ENCODE peak calls at places on chromosomes 2 and 18, in nine cellular contexts. One of them, this sample, is unnamed.
A peak's percentile ranks its signal among the peaks of the same experiment; 100 is the strongest.

GRCh38 chr18:39799010-39799409 is 2156.0 kb upstream of the PIK3C3 start:
- DNase-seq in tibial artery: no peak
- DNase-seq in substantia nigra: no peak
- DNase-seq in upper lobe of right lung: no peak
- DNase-seq in Panc1: no peak
- DNase-seq in left lung: no peak
- DNase-seq in HL-60: no peak
- DNase-seq in heart left ventricle: no peak
- DNase-seq in coronary artery: no peak
- DNase-seq in this sample: no peak

GRCh38 chr2:3651686-3652516 is 6.1 kb upstream of the ALLC start:
- DNase-seq in tibial artery: no peak
- DNase-seq in substantia nigra: peak; percentile 54
- DNase-seq in upper lobe of right lung: no peak
- DNase-seq in Panc1: no peak
- DNase-seq in left lung: peak; percentile 49
- DNase-seq in HL-60: peak; percentile 27
- DNase-seq in heart left ventricle: peak; percentile 41
- DNase-seq in coronary artery: no peak
- DNase-seq in this sample: peak; percentile 63

GRCh38 chr2:68482296-68482695 is 14.9 kb downstream of the APLF start:
- DNase-seq in tibial artery: no peak
- DNase-seq in substantia nigra: no peak
- DNase-seq in upper lobe of right lung: no peak
- DNase-seq in Panc1: no peak
- DNase-seq in left lung: no peak
- DNase-seq in HL-60: no peak
- DNase-seq in heart left ventricle: no peak
- DNase-seq in coronary artery: no peak
- DNase-seq in this sample: no peak

GRCh38 chr2:229130522-229130921 is 140.6 kb downstream of the PID1 start:
- DNase-seq in tibial artery: no peak
- DNase-seq in substantia nigra: no peak
- DNase-seq in upper lobe of right lung: no peak
- DNase-seq in Panc1: no peak
- DNase-seq in left lung: no peak
- DNase-seq in HL-60: no peak
- DNase-seq in heart left ventricle: no peak
- DNase-seq in coronary artery: no peak
- DNase-seq in this sample: no peak

GRCh38 chr18:8501044-8501443 is 108.2 kb upstream of the RAB12 start:
- DNase-seq in tibial artery: peak; percentile 20
- DNase-seq in substantia nigra: no peak
- DNase-seq in upper lobe of right lung: no peak
- DNase-seq in Panc1: no peak
- DNase-seq in left lung: no peak
- DNase-seq in HL-60: no peak
- DNase-seq in heart left ventricle: no peak
- DNase-seq in coronary artery: no peak
- DNase-seq in this sample: no peak

GRCh38 chr18:12689256-12689655 is 13.3 kb downstream of the CEP76 start:
- DNase-seq in tibial artery: no peak
- DNase-seq in substantia nigra: no peak
- DNase-seq in upper lobe of right lung: no peak
- DNase-seq in Panc1: no peak
- DNase-seq in left lung: no peak
- DNase-seq in HL-60: no peak
- DNase-seq in heart left ventricle: no peak
- DNase-seq in coronary artery: no peak
- DNase-seq in this sample: no peak

GRCh38 chr18:32380559-32380958 is 90.1 kb downstream of the GAREM1 start:
- DNase-seq in tibial artery: no peak
- DNase-seq in substantia nigra: no peak
- DNase-seq in upper lobe of right lung: no peak
- DNase-seq in Panc1: no peak
- DNase-seq in left lung: no peak
- DNase-seq in HL-60: no peak
- DNase-seq in heart left ventricle: no peak
- DNase-seq in coronary artery: no peak
- DNase-seq in this sample: no peak

GRCh38 chr2:109031481-109032228 is 42.6 kb upstream of the EDAR start:
- DNase-seq in tibial artery: no peak
- DNase-seq in substantia nigra: peak; percentile 11
- DNase-seq in upper lobe of right lung: peak; percentile 77
- DNase-seq in Panc1: no peak
- DNase-seq in left lung: peak; percentile 63
- DNase-seq in HL-60: peak; percentile 92
- DNase-seq in heart left ventricle: peak; percentile 51
- DNase-seq in coronary artery: no peak
- DNase-seq in this sample: peak; percentile 51

GRCh38 chr18:6382968-6383367 is 31.7 kb downstream of the L3MBTL4 start:
- DNase-seq in tibial artery: no peak
- DNase-seq in substantia nigra: no peak
- DNase-seq in upper lobe of right lung: peak; percentile 72
- DNase-seq in Panc1: no peak
- DNase-seq in left lung: peak; percentile 67
- DNase-seq in HL-60: no peak
- DNase-seq in heart left ventricle: no peak
- DNase-seq in coronary artery: no peak
- DNase-seq in this sample: no peak

GRCh38 chr2:149483004-149483605 is 104.5 kb downstream of the MMADHC start:
- DNase-seq in tibial artery: no peak
- DNase-seq in substantia nigra: no peak
- DNase-seq in upper lobe of right lung: no peak
- DNase-seq in Panc1: no peak
- DNase-seq in left lung: no peak
- DNase-seq in HL-60: no peak
- DNase-seq in heart left ventricle: no peak
- DNase-seq in coronary artery: no peak
- DNase-seq in this sample: no peak

GRCh38 chr2:55856936-55857335 is 66.6 kb downstream of the EFEMP1 start:
- DNase-seq in tibial artery: no peak
- DNase-seq in substantia nigra: no peak
- DNase-seq in upper lobe of right lung: no peak
- DNase-seq in Panc1: no peak
- DNase-seq in left lung: no peak
- DNase-seq in HL-60: no peak
- DNase-seq in heart left ventricle: no peak
- DNase-seq in coronary artery: no peak
- DNase-seq in this sample: no peak

GRCh38 chr2:133433455-133434451 is 134.5 kb downstream of the NCKAP5 start:
- DNase-seq in tibial artery: no peak
- DNase-seq in substantia nigra: no peak
- DNase-seq in upper lobe of right lung: no peak
- DNase-seq in Panc1: no peak
- DNase-seq in left lung: no peak
- DNase-seq in HL-60: no peak
- DNase-seq in heart left ventricle: no peak
- DNase-seq in coronary artery: no peak
- DNase-seq in this sample: no peak

GRCh38 chr2:162198239-162198638 is 45.0 kb downstream of the FAP start:
- DNase-seq in tibial artery: no peak
- DNase-seq in substantia nigra: no peak
- DNase-seq in upper lobe of right lung: no peak
- DNase-seq in Panc1: no peak
- DNase-seq in left lung: no peak
- DNase-seq in HL-60: no peak
- DNase-seq in heart left ventricle: no peak
- DNase-seq in coronary artery: no peak
- DNase-seq in this sample: no peak

GRCh38 chr18:621181-621580 is 24.4 kb downstream of the CLUL1 start:
- DNase-seq in tibial artery: no peak
- DNase-seq in substantia nigra: no peak
- DNase-seq in upper lobe of right lung: no peak
- DNase-seq in Panc1: no peak
- DNase-seq in left lung: no peak
- DNase-seq in HL-60: no peak
- DNase-seq in heart left ventricle: no peak
- DNase-seq in coronary artery: no peak
- DNase-seq in this sample: no peak

GRCh38 chr2:129857200-129857599 is 122.3 kb upstream of the RAB6C start:
- DNase-seq in tibial artery: no peak
- DNase-seq in substantia nigra: no peak
- DNase-seq in upper lobe of right lung: no peak
- DNase-seq in Panc1: no peak
- DNase-seq in left lung: no peak
- DNase-seq in HL-60: no peak
- DNase-seq in heart left ventricle: no peak
- DNase-seq in coronary artery: no peak
- DNase-seq in this sample: no peak

GRCh38 chr2:71700041-71700879 is 246.9 kb downstream of the DYSF start:
- DNase-seq in tibial artery: peak; percentile 62
- DNase-seq in substantia nigra: no peak
- DNase-seq in upper lobe of right lung: peak; percentile 58
- DNase-seq in Panc1: no peak
- DNase-seq in left lung: peak; percentile 24
- DNase-seq in HL-60: no peak
- DNase-seq in heart left ventricle: no peak
- DNase-seq in coronary artery: peak; percentile 67
- DNase-seq in this sample: peak; percentile 67

GRCh38 chr2:201621293-201621999 is 21.9 kb downstream of the TMEM237 start:
- DNase-seq in tibial artery: no peak
- DNase-seq in substantia nigra: no peak
- DNase-seq in upper lobe of right lung: no peak
- DNase-seq in Panc1: no peak
- DNase-seq in left lung: no peak
- DNase-seq in HL-60: no peak
- DNase-seq in heart left ventricle: no peak
- DNase-seq in coronary artery: no peak
- DNase-seq in this sample: no peak

GRCh38 chr18:79543861-79544385 is 135.7 kb upstream of the CTDP1 start:
- DNase-seq in tibial artery: peak; percentile 62
- DNase-seq in substantia nigra: no peak
- DNase-seq in upper lobe of right lung: no peak
- DNase-seq in Panc1: no peak
- DNase-seq in left lung: peak; percentile 21
- DNase-seq in HL-60: no peak
- DNase-seq in heart left ventricle: no peak
- DNase-seq in coronary artery: no peak
- DNase-seq in this sample: peak; percentile 75

GRCh38 chr2:36356199-36356989 is 816 bp downstream of the CRIM1 start:
- DNase-seq in tibial artery: peak; percentile 77
- DNase-seq in substantia nigra: peak; percentile 31
- DNase-seq in upper lobe of right lung: peak; percentile 81
- DNase-seq in Panc1: no peak
- DNase-seq in left lung: peak; percentile 47
- DNase-seq in HL-60: peak; percentile 61
- DNase-seq in heart left ventricle: peak; percentile 57
- DNase-seq in coronary artery: peak; percentile 79
- DNase-seq in this sample: peak; percentile 77

GRCh38 chr2:168060956-168061750 is 186.2 kb downstream of the STK39 start:
- DNase-seq in tibial artery: no peak
- DNase-seq in substantia nigra: no peak
- DNase-seq in upper lobe of right lung: no peak
- DNase-seq in Panc1: no peak
- DNase-seq in left lung: no peak
- DNase-seq in HL-60: no peak
- DNase-seq in heart left ventricle: no peak
- DNase-seq in coronary artery: no peak
- DNase-seq in this sample: no peak

DNA sequence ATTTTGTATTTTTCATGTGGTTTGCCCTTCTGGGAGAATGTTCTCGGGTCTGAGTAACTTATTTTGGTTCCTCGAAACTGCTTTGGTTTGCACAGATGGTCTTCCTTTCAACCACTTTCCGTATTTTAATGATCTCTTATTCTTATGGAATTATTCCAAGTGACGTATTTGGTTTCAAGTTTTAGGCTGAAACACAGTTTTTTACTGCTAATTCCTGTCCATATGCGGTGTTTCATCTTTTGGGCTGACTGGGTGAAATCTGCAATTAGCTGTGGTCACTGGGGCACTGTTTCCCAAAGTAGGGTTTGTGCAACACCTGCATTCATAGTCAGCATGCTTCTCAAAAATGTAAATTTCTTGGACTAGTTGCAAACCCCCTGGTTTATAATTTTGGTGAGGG is 122.7 kb downstream of the CAPN13 start:
- DNase-seq in tibial artery: no peak
- DNase-seq in substantia nigra: no peak
- DNase-seq in upper lobe of right lung: no peak
- DNase-seq in Panc1: no peak
- DNase-seq in left lung: no peak
- DNase-seq in HL-60: no peak
- DNase-seq in heart left ventricle: no peak
- DNase-seq in coronary artery: no peak
- DNase-seq in this sample: no peak
- H3K27ac ChIP-seq in tibial artery: no peak overlapping the region
- H3K27ac ChIP-seq in substantia nigra: no peak overlapping the region
- H3K27ac ChIP-seq in upper lobe of right lung: no peak overlapping the region
- H3K27ac ChIP-seq in Panc1: no peak overlapping the region
- H3K27ac ChIP-seq in left lung: no peak overlapping the region
- H3K27ac ChIP-seq in HL-60: no peak overlapping the region
- H3K27ac ChIP-seq in heart left ventricle: no peak overlapping the region
- H3K27ac ChIP-seq in coronary artery: no peak overlapping the region
- H3K27ac ChIP-seq in this sample: no peak overlapping the region

GRCh38 chr18:5238371-5238758 is 41.3 kb upstream of the AKAIN1 start:
- DNase-seq in tibial artery: no peak
- DNase-seq in substantia nigra: no peak
- DNase-seq in upper lobe of right lung: peak; percentile 78
- DNase-seq in Panc1: no peak
- DNase-seq in left lung: peak; percentile 39
- DNase-seq in HL-60: peak; percentile 7
- DNase-seq in heart left ventricle: peak; percentile 52
- DNase-seq in coronary artery: no peak
- DNase-seq in this sample: peak; percentile 81
- H3K27ac ChIP-seq in tibial artery: peak overlapping the region; percentile 99
- H3K27ac ChIP-seq in substantia nigra: peak overlapping the region; percentile 94
- H3K27ac ChIP-seq in upper lobe of right lung: peak overlapping the region; percentile 99
- H3K27ac ChIP-seq in Panc1: peak overlapping the region; percentile 85
- H3K27ac ChIP-seq in left lung: peak overlapping the region; percentile 99
- H3K27ac ChIP-seq in HL-60: peak overlapping the region; percentile 94
- H3K27ac ChIP-seq in heart left ventricle: peak overlapping the region; percentile 98
- H3K27ac ChIP-seq in coronary artery: peak overlapping the region; percentile 99
- H3K27ac ChIP-seq in this sample: peak overlapping the region; percentile 89

GRCh38 chr2:127024769-127025356 is 82.1 kb downstream of the BIN1 start:
- DNase-seq in tibial artery: no peak
- DNase-seq in substantia nigra: peak; percentile 50
- DNase-seq in upper lobe of right lung: peak; percentile 72
- DNase-seq in Panc1: no peak
- DNase-seq in left lung: no peak
- DNase-seq in HL-60: no peak
- DNase-seq in heart left ventricle: no peak
- DNase-seq in coronary artery: no peak
- DNase-seq in this sample: no peak
- H3K27ac ChIP-seq in tibial artery: no peak overlapping the region
- H3K27ac ChIP-seq in substantia nigra: peak overlapping the region; percentile 69
- H3K27ac ChIP-seq in upper lobe of right lung: no peak overlapping the region
- H3K27ac ChIP-seq in Panc1: no peak overlapping the region
- H3K27ac ChIP-seq in left lung: no peak overlapping the region
- H3K27ac ChIP-seq in HL-60: no peak overlapping the region
- H3K27ac ChIP-seq in heart left ventricle: no peak overlapping the region
- H3K27ac ChIP-seq in coronary artery: peak overlapping the region; percentile 35
- H3K27ac ChIP-seq in this sample: no peak overlapping the region

DNA sequence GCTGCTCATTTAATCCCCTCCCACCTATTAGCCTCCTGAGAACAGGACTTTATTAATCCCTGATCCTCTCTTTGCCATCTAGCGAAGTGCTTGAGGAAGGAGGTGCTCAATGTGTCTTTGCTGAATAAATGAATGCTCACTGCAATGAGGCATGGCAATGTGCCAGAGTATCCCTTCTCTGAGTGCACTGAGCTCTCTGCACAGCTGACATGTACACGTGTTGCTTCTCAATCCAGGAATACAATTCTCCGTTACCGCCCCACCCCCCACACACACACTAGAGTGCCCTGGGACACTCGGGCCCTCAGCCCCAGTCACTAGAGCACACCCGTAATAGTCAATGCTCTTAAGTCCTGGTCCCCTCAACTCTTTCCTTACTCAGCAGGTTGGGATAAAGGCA is 41.4 kb downstream of the FAM178B start:
- DNase-seq in tibial artery: no peak
- DNase-seq in substantia nigra: peak; percentile 51
- DNase-seq in upper lobe of right lung: no peak
- DNase-seq in Panc1: no peak
- DNase-seq in left lung: no peak
- DNase-seq in HL-60: no peak
- DNase-seq in heart left ventricle: no peak
- DNase-seq in coronary artery: no peak
- DNase-seq in this sample: no peak
- H3K27ac ChIP-seq in tibial artery: no peak overlapping the region
- H3K27ac ChIP-seq in substantia nigra: peak overlapping the region; percentile 24
- H3K27ac ChIP-seq in upper lobe of right lung: no peak overlapping the region
- H3K27ac ChIP-seq in Panc1: no peak overlapping the region
- H3K27ac ChIP-seq in left lung: no peak overlapping the region
- H3K27ac ChIP-seq in HL-60: no peak overlapping the region
- H3K27ac ChIP-seq in heart left ventricle: no peak overlapping the region
- H3K27ac ChIP-seq in coronary artery: no peak overlapping the region
- H3K27ac ChIP-seq in this sample: no peak overlapping the region